ENCODE peak calls at places on chromosomes 13 and 19, in eight cellular contexts. V is tibial artery, T is psoas muscle, E is A549, A is A673, H is lung, S is uterus, B is Peyer's patch. G is an unnamed sample. For H3K4me1, the result is how much of the 10 kb centered on the place peaks cover.

GRCh38 chr19:42693760-42694350 is 46.4 kb downstream of the PSG3 start:
- DNase-seq in A (peak), B (no peak), S (no peak), H (no peak), T (no peak), V (no peak), E (peak), G (no peak)

GRCh38 chr19:21841081-21841783 is 5.2 kb upstream of the ZNF43 start:
- DNase-seq in E (no peak), B (no peak), A (no peak), V (no peak), S (no peak), T (no peak), H (no peak), G (no peak)

GRCh38 chr19:49894879-49895565 is 1.7 kb downstream of the IL4I1 start:
- DNase-seq in T (no peak), S (no peak), B (no peak), E (no peak), A (no peak), H (no peak), V (no peak), G (no peak)

GRCh38 chr19:17121736-17122293 is 46.2 kb downstream of the MYO9B start:
- DNase-seq in H (no peak), T (no peak), V (peak), S (no peak), B (no peak), A (no peak), E (no peak), G (no peak)

GRCh38 chr19:49431330-49431749 is 6.2 kb downstream of the GFY start:
- DNase-seq in B (no peak), T (no peak), V (no peak), S (no peak), A (no peak), E (peak), H (no peak), G (no peak)

GRCh38 chr13:108959254-108959653 is 329.8 kb downstream of the MYO16 start:
- DNase-seq in S (no peak), B (no peak), V (no peak), T (no peak), H (no peak), A (no peak), E (no peak), G (no peak)

GRCh38 chr19:14015454-14016035 is 9.4 kb upstream of the RFX1 start:
- DNase-seq in E (no peak), A (no peak), V (no peak), S (no peak), H (no peak), T (no peak), B (no peak), G (no peak)

GRCh38 chr13:77330009-77330471 is 3.1 kb upstream of the MYCBP2 start:
- DNase-seq in B (no peak), H (no peak), V (no peak), A (peak), E (no peak), T (no peak), S (no peak), G (no peak)

GRCh38 chr13:103224804-103225203 is 158.6 kb upstream of the SLC10A2 start:
- DNase-seq in V (no peak), H (no peak), E (no peak), T (no peak), A (no peak), S (no peak), B (no peak), G (no peak)

GRCh38 chr13:20064128-20064527 is 96.7 kb downstream of the GJA3 start:
- DNase-seq in H (no peak), S (no peak), B (no peak), T (no peak), E (no peak), V (no peak), A (no peak), G (no peak)

GRCh38 chr19:30666301-30666803 is 294.2 kb downstream of the ZNF536 start:
- DNase-seq in T (peak), A (peak), B (no peak), E (peak), H (no peak), V (no peak), S (peak), G (peak)

GRCh38 chr13:38981096-38981495 is 9.5 kb downstream of the STOML3 start:
- DNase-seq in E (no peak), B (no peak), T (no peak), S (no peak), V (no peak), H (no peak), A (no peak), G (no peak)

GRCh38 chr19:13053761-13054604 is 48.7 kb downstream of the LYL1 start:
- DNase-seq in B (no peak), V (peak), A (no peak), E (peak), S (peak), H (peak), T (peak), G (no peak)

GRCh38 chr13:20624213-20624612 is 57.3 kb downstream of the IFT88 start:
- DNase-seq in A (no peak), B (no peak), E (no peak), S (no peak), T (no peak), H (no peak), V (no peak), G (no peak)

DNA sequence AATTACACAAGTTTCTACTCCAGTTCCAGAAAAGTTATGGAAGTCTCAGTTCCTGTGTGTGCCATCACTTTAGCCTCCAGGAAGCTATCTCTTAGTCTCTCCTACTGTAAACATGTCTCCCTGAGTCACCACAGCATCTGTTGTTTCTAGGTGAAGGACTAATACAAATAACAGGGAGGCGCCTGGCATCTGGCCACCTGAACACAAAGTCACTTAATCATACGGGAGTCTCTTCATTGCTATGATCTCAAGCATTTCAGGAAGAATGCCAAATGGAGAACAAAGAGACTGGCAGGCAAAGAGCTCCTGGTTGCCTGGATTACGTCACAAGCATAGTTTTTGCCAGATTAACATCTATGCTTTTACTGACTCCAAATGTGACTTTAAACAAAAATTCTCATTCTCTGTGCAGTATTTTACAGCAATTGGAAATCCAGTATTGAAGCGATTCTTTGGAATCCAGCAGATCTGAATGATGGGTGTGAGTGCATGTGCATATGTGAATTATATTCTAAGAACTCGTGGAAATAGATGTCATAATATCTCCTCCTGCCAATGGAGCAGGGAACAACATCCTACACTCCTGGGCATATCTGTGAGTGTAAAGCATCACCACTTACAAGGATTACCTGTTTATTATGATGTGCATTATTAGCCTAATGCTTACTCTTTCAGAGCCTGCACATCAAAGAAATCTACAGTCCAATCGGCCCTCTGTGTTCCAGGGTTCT is 572.8 kb downstream of the PCDH9 start:
- DNase-seq in A (peak), V (no peak), H (peak), B (no peak), S (peak), E (peak), T (peak), G (no peak)
- H3K4me3 ChIP-seq in A (no peak), V (no peak), H (no peak), B (no peak), S (no peak), E (peak), T (no peak), G (no peak)

GRCh38 chr19:4376245-4376990 is 23.9 kb downstream of the SH3GL1 start:
- DNase-seq in H (no peak), E (no peak), A (no peak), V (peak), S (no peak), T (peak), B (no peak), G (no peak)

GRCh38 chr19:4375164-4375619 is 25.2 kb downstream of the SH3GL1 start:
- DNase-seq in E (peak), V (no peak), S (no peak), H (peak), B (no peak), T (peak), A (no peak), G (no peak)

GRCh38 chr19:4376991-4377781 is 23.2 kb downstream of the SH3GL1 start:
- DNase-seq in B (no peak), T (peak), H (no peak), S (no peak), V (no peak), A (no peak), E (no peak), G (no peak)

GRCh38 chr19:4374451-4375163 is 25.7 kb downstream of the SH3GL1 start:
- DNase-seq in E (peak), H (peak), S (peak), T (peak), B (no peak), V (peak), A (no peak), G (no peak)

DNA sequence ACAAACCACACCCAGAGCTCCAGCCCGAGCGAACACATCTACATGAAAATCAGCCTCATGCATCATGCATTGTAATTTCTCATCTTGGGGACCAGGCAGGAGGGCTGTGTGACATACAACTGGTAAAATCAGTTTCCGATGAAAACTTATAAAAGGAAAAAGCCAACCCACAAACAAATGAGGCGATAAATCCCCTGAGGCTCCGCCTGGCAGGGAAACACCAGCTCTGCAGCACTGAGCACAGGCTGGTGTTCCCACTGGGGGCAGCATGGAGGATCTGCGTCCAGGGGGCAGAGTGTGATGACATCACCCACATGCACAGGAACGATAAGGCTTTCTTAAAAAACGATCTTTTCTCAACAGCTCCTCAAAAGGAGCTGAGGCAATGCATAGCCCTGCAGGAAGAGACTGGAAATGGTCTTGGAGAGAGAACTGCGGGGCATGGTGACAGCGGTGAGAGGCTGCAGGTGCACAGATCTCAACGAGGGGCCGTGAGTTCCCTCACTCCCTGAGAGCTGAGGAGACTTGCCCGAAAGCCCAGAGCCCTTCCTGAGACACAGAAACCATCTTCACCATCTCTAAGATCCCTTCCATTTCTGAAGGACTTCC is 24.6 kb downstream of the SH3GL1 start:
- DNase-seq in B (peak), V (peak), A (peak), H (no peak), E (peak), S (peak), T (peak), G (no peak)
- H3K4me1 ChIP-seq in B (half or more), V (half or more), A (half or more), H (half or more), E (half or more), S (under half), T (half or more), G (under half)

GRCh38 chr19:47241919-47242644 is 11.1 kb upstream of the BBC3 start:
- DNase-seq in B (no peak), V (no peak), S (no peak), H (no peak), A (no peak), T (no peak), E (peak), G (no peak)

GRCh38 chr19:47240561-47240960 is 9.6 kb upstream of the BBC3 start:
- DNase-seq in T (no peak), B (no peak), H (no peak), S (no peak), E (no peak), A (no peak), V (no peak), G (no peak)

GRCh38 chr19:47240996-47241918 is 10.3 kb upstream of the BBC3 start:
- DNase-seq in S (peak), E (peak), T (peak), A (peak), B (peak), V (no peak), H (peak), G (peak)

GRCh38 chr19:47239610-47240296 is 8.8 kb upstream of the BBC3 start:
- DNase-seq in V (peak), B (peak), A (peak), E (no peak), T (peak), S (peak), H (no peak), G (peak)

DNA sequence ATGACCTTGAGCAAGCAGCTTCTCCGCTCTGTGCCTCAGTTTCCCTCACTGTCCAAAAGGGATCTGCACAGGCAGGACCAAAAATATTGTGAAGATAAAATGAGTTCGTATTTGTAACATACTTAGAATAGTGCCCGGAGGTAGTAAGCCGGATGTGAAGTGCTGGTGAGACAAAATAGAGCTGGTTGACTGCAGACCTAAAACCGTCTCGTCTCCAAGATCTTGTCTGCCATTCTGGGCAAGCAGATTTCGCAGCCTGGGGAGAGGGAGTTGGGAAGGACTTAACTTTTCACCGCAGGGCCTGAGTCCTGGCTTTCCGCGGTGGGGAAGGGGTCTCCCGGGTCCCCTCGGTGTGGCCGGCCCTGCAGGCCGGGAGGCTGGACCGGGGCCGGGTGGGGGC is 8.2 kb upstream of the BBC3 start:
- DNase-seq in A (no peak), H (no peak), B (no peak), E (no peak), T (no peak), S (no peak), V (no peak), G (no peak)
- H3K4me3 ChIP-seq in A (no peak), H (no peak), B (no peak), E (no peak), T (peak), S (peak), V (peak), G (peak)

GRCh38 chr19:3382460-3383100 is 16.2 kb downstream of the NFIC start:
- DNase-seq in H (no peak), S (no peak), T (no peak), A (no peak), B (no peak), V (no peak), E (no peak), G (no peak)

GRCh38 chr19:3378352-3379146 is 12.2 kb downstream of the NFIC start:
- DNase-seq in A (no peak), V (no peak), B (no peak), S (no peak), T (no peak), H (no peak), E (no peak), G (no peak)

GRCh38 chr19:3381701-3382372 is 15.5 kb downstream of the NFIC start:
- DNase-seq in V (no peak), S (no peak), T (no peak), E (no peak), B (no peak), A (no peak), H (no peak), G (no peak)

GRCh38 chr19:3383121-3383722 is 16.8 kb downstream of the NFIC start:
- DNase-seq in A (no peak), S (peak), V (peak), T (peak), E (no peak), H (no peak), B (no peak), G (no peak)

DNA sequence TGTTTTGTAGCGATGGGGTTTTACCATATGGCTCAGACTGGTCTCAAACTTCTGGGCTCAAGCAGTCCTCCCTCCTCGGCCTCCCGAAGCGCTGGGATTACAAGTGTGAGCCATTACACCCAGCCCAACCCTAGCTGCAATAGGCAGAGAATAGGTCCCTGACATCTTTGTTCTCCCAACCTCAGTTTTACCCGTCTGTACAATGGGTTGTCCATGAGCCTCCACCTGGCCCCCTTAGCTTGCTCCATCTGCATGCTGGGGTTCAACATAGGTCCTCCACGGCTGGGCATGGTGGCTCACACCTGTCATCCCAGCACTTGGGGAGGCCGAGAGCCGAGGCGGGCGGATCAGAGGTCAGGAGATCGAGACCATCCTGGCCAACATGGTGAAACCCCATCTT is 14.4 kb downstream of the NFIC start:
- DNase-seq in T (no peak), V (no peak), H (no peak), S (no peak), B (no peak), A (no peak), E (no peak), G (no peak)
- H3K4me1 ChIP-seq in T (half or more), V (half or more), H (under half), S (under half), B (under half), A (under half), E (under half), G (under half)

DNA sequence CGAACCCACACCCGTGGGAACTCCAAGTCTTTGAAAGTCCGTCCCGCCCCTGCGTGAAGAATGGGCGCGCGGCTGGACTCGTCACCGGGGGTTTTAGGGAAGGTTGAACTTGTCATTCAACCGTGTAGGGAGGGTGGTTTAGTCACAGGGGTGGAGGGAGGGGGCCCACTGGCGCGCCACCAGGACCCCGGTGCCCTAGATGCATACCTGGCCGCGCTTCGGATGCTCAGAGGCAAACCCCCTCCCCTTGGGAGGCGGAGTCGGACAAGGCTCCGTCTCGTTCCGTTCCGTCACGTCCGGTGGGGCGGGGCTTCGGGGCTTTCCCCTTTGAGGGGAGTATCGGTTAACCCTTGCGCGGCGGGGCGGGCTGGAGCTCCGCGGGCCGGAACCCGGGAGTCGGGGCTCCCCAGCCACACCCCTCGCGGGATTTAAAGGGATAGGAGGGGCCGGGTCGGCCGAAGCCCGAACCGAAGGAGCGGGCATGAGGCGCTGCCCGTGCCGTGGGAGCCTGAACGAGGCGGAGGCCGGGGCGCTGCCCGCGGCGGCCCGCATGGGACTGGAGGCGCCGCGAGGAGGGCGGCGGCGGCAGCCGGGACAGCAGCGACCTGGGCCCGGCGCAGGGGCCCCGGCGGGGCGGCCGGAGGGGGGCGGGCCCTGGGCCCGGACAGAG is at the start of the genes COQ8B and ITPKC:
- DNase-seq in B (peak), E (peak), H (peak), T (peak), V (peak), S (peak), A (peak), G (peak)
- H3K4me3 ChIP-seq in B (peak), E (peak), H (peak), T (peak), V (peak), S (peak), A (peak), G (peak)

DNA sequence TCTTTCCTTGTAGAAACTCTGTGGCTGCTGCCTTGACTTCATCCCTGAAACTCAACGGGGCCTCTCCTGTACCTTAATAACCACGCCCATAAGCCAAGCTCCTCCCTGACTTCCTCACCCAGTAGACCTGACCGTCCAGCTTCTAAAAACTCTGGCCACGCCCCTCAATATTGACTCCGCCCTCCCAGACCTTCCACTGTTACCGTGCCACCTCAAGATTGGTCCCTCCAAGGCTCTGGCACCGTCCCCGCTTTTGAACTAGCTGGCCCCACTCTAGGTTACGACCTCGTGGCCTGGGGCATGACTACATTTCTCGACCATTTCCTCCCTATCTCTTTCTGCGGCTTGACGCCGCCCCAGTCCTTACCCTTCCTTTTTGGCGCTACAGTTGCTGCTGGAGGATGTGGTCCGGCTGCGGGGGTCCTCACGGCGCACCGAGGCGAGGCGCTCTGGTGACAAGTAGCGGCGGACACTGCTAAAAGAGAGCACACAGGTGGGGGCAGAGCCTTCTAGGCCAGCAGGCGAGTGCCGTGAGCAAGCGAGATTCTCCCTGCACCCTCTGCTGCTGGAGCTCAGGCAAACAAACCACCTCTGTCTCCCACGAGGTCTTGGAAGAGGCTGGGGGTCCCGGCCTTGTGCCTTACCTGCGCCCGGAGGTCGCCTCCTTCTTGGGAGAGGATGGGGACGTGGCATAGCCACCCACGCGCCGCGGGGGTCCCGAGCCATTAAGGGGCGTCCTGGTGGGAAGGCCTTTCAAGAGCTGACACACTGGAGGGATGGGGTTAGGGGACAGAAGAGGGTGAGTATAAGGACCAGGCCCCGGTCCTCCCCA is 2.3 kb upstream of the EML2 start:
- DNase-seq in A (peak), B (peak), T (peak), E (peak), V (peak), S (peak), H (peak), G (no peak)
- H3K4me1 ChIP-seq in A (under half), B (under half), T (under half), E (under half), V (half or more), S (under half), H (under half), G (under half)

GRCh38 chr13:50617134-50617721 is 226.3 kb downstream of the DLEU7 start:
- DNase-seq in E (peak), V (no peak), S (peak), T (no peak), A (no peak), B (no peak), H (no peak), G (no peak)
- H3K4me3 ChIP-seq in E (no peak), V (no peak), S (no peak), T (no peak), A (no peak), B (no peak), H (no peak), G (no peak)

GRCh38 chr13:99982021-99982740 is 597 bp downstream of the ZIC2 start:
- DNase-seq in H (no peak), B (no peak), V (no peak), T (no peak), E (peak), A (peak), S (no peak), G (no peak)
- H3K4me1 ChIP-seq in H (under half), B (under half), V (under half), T (under half), E (under half), A (under half), S (under half), G (under half)

G was measured in naive thymus-derived CD4-positive, alpha-beta T cell.